ENCODE peak calls at places on chromosomes 7 and 10, in five cellular contexts. One of them, this sample, is unnamed.

GRCh38 chr7:30162133-30162532 is 27.3 kb downstream of the MTURN start:
- DNase-seq in EL: no peak
- DNase-seq in stimulated activated naive CD4-positive, alpha-beta T cell: no peak
- DNase-seq in IMR-90: no peak
- DNase-seq in GF-D8: no peak
- DNase-seq in this sample: no peak

GRCh38 chr7:66353547-66353946 is 148.4 kb downstream of the TPST1 start:
- DNase-seq in GF-D8: no peak
- DNase-seq in EL: peak; percentile 88
- DNase-seq in stimulated activated naive CD4-positive, alpha-beta T cell: no peak
- DNase-seq in IMR-90: peak; percentile 58
- DNase-seq in this sample: no peak

GRCh38 chr7:1175597-1175966 is 15.6 kb upstream of the ZFAND2A start:
- DNase-seq in GF-D8: no peak
- DNase-seq in EL: no peak
- DNase-seq in IMR-90: no peak
- DNase-seq in stimulated activated naive CD4-positive, alpha-beta T cell: no peak
- DNase-seq in this sample: no peak

GRCh38 chr10:109920011-109920410 is 3.3 kb downstream of the XPNPEP1 start:
- DNase-seq in EL: no peak
- DNase-seq in GF-D8: no peak
- DNase-seq in IMR-90: no peak
- DNase-seq in stimulated activated naive CD4-positive, alpha-beta T cell: peak; percentile 5
- DNase-seq in this sample: no peak

GRCh38 chr7:149762610-149763009 is 10.8 kb downstream of the ZNF467 start:
- DNase-seq in EL: no peak
- DNase-seq in stimulated activated naive CD4-positive, alpha-beta T cell: no peak
- DNase-seq in GF-D8: no peak
- DNase-seq in IMR-90: no peak
- DNase-seq in this sample: no peak

GRCh38 chr10:76632158-76633051 is 1005.2 kb downstream of the KCNMA1 start:
- DNase-seq in GF-D8: no peak
- DNase-seq in IMR-90: no peak
- DNase-seq in EL: peak; percentile 15
- DNase-seq in stimulated activated naive CD4-positive, alpha-beta T cell: no peak
- DNase-seq in this sample: no peak

GRCh38 chr7:40885503-40885902 is 750.7 kb downstream of the SUGCT start:
- DNase-seq in stimulated activated naive CD4-positive, alpha-beta T cell: no peak
- DNase-seq in EL: peak; percentile 39
- DNase-seq in IMR-90: peak; percentile 49
- DNase-seq in GF-D8: no peak
- DNase-seq in this sample: no peak

GRCh38 chr10:34124522-34125035 is 690.5 kb downstream of the PARD3 start:
- DNase-seq in IMR-90: peak; percentile 48
- DNase-seq in stimulated activated naive CD4-positive, alpha-beta T cell: no peak
- DNase-seq in EL: peak; percentile 88
- DNase-seq in GF-D8: no peak
- DNase-seq in this sample: peak; percentile 55

GRCh38 chr10:33229252-33229943 is 105.1 kb downstream of the NRP1 start:
- DNase-seq in stimulated activated naive CD4-positive, alpha-beta T cell: no peak
- DNase-seq in EL: peak; percentile 41
- DNase-seq in GF-D8: no peak
- DNase-seq in IMR-90: no peak
- DNase-seq in this sample: peak; percentile 26

GRCh38 chr10:52644678-52645434 is 127.7 kb downstream of the MBL2 start:
- DNase-seq in EL: peak; percentile 52
- DNase-seq in IMR-90: peak; percentile 32
- DNase-seq in stimulated activated naive CD4-positive, alpha-beta T cell: no peak
- DNase-seq in GF-D8: no peak
- DNase-seq in this sample: peak; percentile 59

GRCh38 chr10:58514102-58514472 is 1.4 kb downstream of the BICC1 start:
- DNase-seq in GF-D8: no peak
- DNase-seq in stimulated activated naive CD4-positive, alpha-beta T cell: no peak
- DNase-seq in IMR-90: no peak
- DNase-seq in EL: peak; percentile 28
- DNase-seq in this sample: peak; percentile 3

GRCh38 chr7:132336797-132337196 is 239.5 kb downstream of the PLXNA4 start:
- DNase-seq in IMR-90: no peak
- DNase-seq in stimulated activated naive CD4-positive, alpha-beta T cell: no peak
- DNase-seq in EL: no peak
- DNase-seq in GF-D8: no peak
- DNase-seq in this sample: no peak

GRCh38 chr10:13221572-13221971 is 12.6 kb downstream of the UCMA start:
- DNase-seq in IMR-90: no peak
- DNase-seq in GF-D8: no peak
- DNase-seq in stimulated activated naive CD4-positive, alpha-beta T cell: no peak
- DNase-seq in EL: no peak
- DNase-seq in this sample: no peak

GRCh38 chr7:16684935-16685334 is 39.0 kb downstream of the BZW2 start:
- DNase-seq in stimulated activated naive CD4-positive, alpha-beta T cell: peak; percentile 29
- DNase-seq in IMR-90: no peak
- DNase-seq in EL: no peak
- DNase-seq in GF-D8: no peak
- DNase-seq in this sample: no peak

GRCh38 chr10:132363921-132364593 is 32.1 kb downstream of the LRRC27 start:
- DNase-seq in EL: peak; percentile 31
- DNase-seq in stimulated activated naive CD4-positive, alpha-beta T cell: no peak
- DNase-seq in GF-D8: no peak
- DNase-seq in IMR-90: no peak
- DNase-seq in this sample: peak; percentile 67

GRCh38 chr10:19922236-19922963 is 106.2 kb downstream of the PLXDC2 start:
- DNase-seq in GF-D8: no peak
- DNase-seq in IMR-90: peak; percentile 71
- DNase-seq in stimulated activated naive CD4-positive, alpha-beta T cell: no peak
- DNase-seq in EL: no peak
- DNase-seq in this sample: peak; percentile 65

GRCh38 chr7:26476271-26476670 is 184.6 kb downstream of the SNX10 start:
- DNase-seq in GF-D8: no peak
- DNase-seq in IMR-90: no peak
- DNase-seq in stimulated activated naive CD4-positive, alpha-beta T cell: no peak
- DNase-seq in EL: no peak
- DNase-seq in this sample: no peak

GRCh38 chr10:5030989-5031388 is 27.3 kb upstream of the AKR1C2 start:
- DNase-seq in stimulated activated naive CD4-positive, alpha-beta T cell: no peak
- DNase-seq in IMR-90: no peak
- DNase-seq in GF-D8: no peak
- DNase-seq in EL: no peak
- DNase-seq in this sample: no peak

GRCh38 chr10:88707429-88708110 is 1.5 kb downstream of the LIPK start:
- DNase-seq in GF-D8: no peak
- DNase-seq in stimulated activated naive CD4-positive, alpha-beta T cell: no peak
- DNase-seq in IMR-90: peak; percentile 81
- DNase-seq in EL: peak; percentile 75
- DNase-seq in this sample: peak; percentile 32

GRCh38 chr7:2086229-2086628 is 146.5 kb downstream of the MAD1L1 start:
- DNase-seq in IMR-90: no peak
- DNase-seq in stimulated activated naive CD4-positive, alpha-beta T cell: no peak
- DNase-seq in GF-D8: no peak
- DNase-seq in EL: no peak
- DNase-seq in this sample: no peak

GRCh38 chr7:85186521-85187241 is at the start of gene SEMA3D:
- DNase-seq in IMR-90: peak; percentile 82
- DNase-seq in stimulated activated naive CD4-positive, alpha-beta T cell: no peak
- DNase-seq in GF-D8: peak; percentile 7
- DNase-seq in EL: peak; percentile 88
- DNase-seq in this sample: peak; percentile 93

GRCh38 chr10:79146611-79147130 is 77.9 kb downstream of the ZMIZ1 start:
- DNase-seq in GF-D8: no peak
- DNase-seq in stimulated activated naive CD4-positive, alpha-beta T cell: no peak
- DNase-seq in EL: no peak
- DNase-seq in IMR-90: peak; percentile 37
- DNase-seq in this sample: peak; percentile 40

This sample was measured in GM03348.